ENCODE peak calls at places on chromosomes 5 and 9, in five cellular contexts. R, T, Y, J and E are unnamed samples.

GRCh38 chr5:59874675-59875074 is 18.9 kb downstream of the PDE4D start:
- DNase-seq in R (peak; percentile 27), T (no peak), Y (no peak), J (no peak), E (peak; percentile 10)

GRCh38 chr5:112885001-112885400 is 23.9 kb downstream of the SRP19 start:
- DNase-seq in R (no peak), T (no peak), Y (no peak), J (no peak), E (no peak)

GRCh38 chr5:76419597-76419996 is 16.5 kb downstream of the IQGAP2 start:
- DNase-seq in R (no peak), T (no peak), Y (no peak), J (no peak), E (no peak)

GRCh38 chr5:33423018-33423630 is 17.6 kb upstream of the TARS1 start:
- DNase-seq in R (peak; percentile 46), T (no peak), Y (no peak), J (no peak), E (peak; percentile 69)

GRCh38 chr9:136053757-136054142 is 41.3 kb downstream of the NACC2 start:
- DNase-seq in R (no peak), T (peak; percentile 8), Y (no peak), J (no peak), E (no peak)

GRCh38 chr5:110639307-110639902 is 87.1 kb downstream of the TMEM232 start:
- DNase-seq in R (no peak), T (no peak), Y (no peak), J (no peak), E (no peak)

GRCh38 chr5:65640240-65640639 is 15.4 kb downstream of the SHLD3 start:
- DNase-seq in R (no peak), T (no peak), Y (no peak), J (no peak), E (no peak)

GRCh38 chr9:69895185-69895584 is 74.6 kb downstream of the CFAP95 start:
- DNase-seq in R (no peak), T (no peak), Y (no peak), J (no peak), E (no peak)

GRCh38 chr5:60727032-60727431 is 27.1 kb upstream of the DEPDC1B start:
- DNase-seq in R (no peak), T (no peak), Y (no peak), J (no peak), E (no peak)

GRCh38 chr9:35333551-35333950 is 156.4 kb upstream of the RUSC2 start:
- DNase-seq in R (peak; percentile 76), T (no peak), Y (no peak), J (no peak), E (peak; percentile 67)

GRCh38 chr5:74361406-74362358 is 278.8 kb downstream of the ENC1 start:
- DNase-seq in R (peak; percentile 70), T (no peak), Y (no peak), J (no peak), E (peak; percentile 22)

GRCh38 chr5:45696206-45696836 is at the start of gene HCN1:
- DNase-seq in R (no peak), T (peak; percentile 30), Y (peak; percentile 82), J (peak; percentile 71), E (no peak)

GRCh38 chr9:88748566-88749238 is 213.7 kb downstream of the NXNL2 start:
- DNase-seq in R (no peak), T (no peak), Y (peak; percentile 68), J (no peak), E (no peak)

GRCh38 chr5:107123014-107123413 is 547.7 kb downstream of the EFNA5 start:
- DNase-seq in R (no peak), T (no peak), Y (no peak), J (no peak), E (no peak)

GRCh38 chr5:139660916-139661814 is 13.0 kb downstream of the CXXC5 start:
- DNase-seq in R (peak; percentile 93), T (peak; percentile 63), Y (peak; percentile 92), J (peak; percentile 43), E (peak; percentile 81)

GRCh38 chr5:141504216-141504615 is 15.3 kb downstream of the PCDHGC5 start:
- DNase-seq in R (no peak), T (peak; percentile 15), Y (no peak), J (no peak), E (no peak)

GRCh38 chr5:93404246-93404645 is 176.8 kb downstream of the NR2F1-AS1 start:
- DNase-seq in R (no peak), T (no peak), Y (no peak), J (no peak), E (no peak)

GRCh38 chr5:35819026-35819425 is 37.7 kb upstream of the IL7R start:
- DNase-seq in R (no peak), T (no peak), Y (no peak), J (no peak), E (no peak)

GRCh38 chr9:20945269-20945668 is 86.2 kb downstream of the HACD4 start:
- DNase-seq in R (no peak), T (no peak), Y (no peak), J (no peak), E (no peak)

GRCh38 chr5:38845555-38846378 is at the start of gene OSMR:
- DNase-seq in R (peak; percentile 97), T (peak; percentile 35), Y (peak; percentile 93), J (peak; percentile 46), E (peak; percentile 98)

GRCh38 chr5:53389093-53389492 is 91.3 kb upstream of the FST start:
- DNase-seq in R (no peak), T (no peak), Y (no peak), J (no peak), E (no peak)

GRCh38 chr5:2140501-2140900 is 257.8 kb upstream of the IRX4 start:
- DNase-seq in R (no peak), T (no peak), Y (no peak), J (no peak), E (no peak)

GRCh38 chr5:81097733-81098132 is 135.4 kb upstream of the CKMT2 start:
- DNase-seq in R (no peak), T (no peak), Y (no peak), J (no peak), E (no peak)

GRCh38 chr5:96226941-96227552 is 206.0 kb downstream of the PCSK1 start:
- DNase-seq in R (peak; percentile 72), T (no peak), Y (no peak), J (no peak), E (peak; percentile 80)

GRCh38 chr5:37696190-37697021 is 143.4 kb downstream of the GDNF start:
- DNase-seq in R (peak; percentile 82), T (no peak), Y (no peak), J (no peak), E (peak; percentile 82)

GRCh38 chr5:180611140-180611850 is 20.0 kb upstream of the SCGB3A1 start:
- DNase-seq in R (peak; percentile 79), T (no peak), Y (no peak), J (no peak), E (peak; percentile 18)

GRCh38 chr9:98450486-98450885 is 195.0 kb upstream of the TBC1D2 start:
- DNase-seq in R (peak; percentile 49), T (no peak), Y (no peak), J (no peak), E (no peak)

GRCh38 chr5:154470949-154471870 is 6.8 kb downstream of the HAND1 start:
- DNase-seq in R (no peak), T (no peak), Y (no peak), J (no peak), E (peak; percentile 6)

GRCh38 chr9:126589349-126589748 is 24.4 kb upstream of the LMX1B start:
- DNase-seq in R (no peak), T (no peak), Y (peak; percentile 62), J (no peak), E (no peak)

GRCh38 chr5:36156124-36156601 is 4.3 kb downstream of the SKP2 start:
- DNase-seq in R (no peak), T (no peak), Y (no peak), J (no peak), E (no peak)

GRCh38 chr9:88852794-88853193 is 138.5 kb upstream of the S1PR3 start:
- DNase-seq in R (peak; percentile 71), T (no peak), Y (peak; percentile 69), J (no peak), E (peak; percentile 85)

GRCh38 chr5:39175273-39175955 is 43.9 kb downstream of the FYB1 start:
- DNase-seq in R (no peak), T (no peak), Y (no peak), J (no peak), E (no peak)

GRCh38 chr5:90056911-90057705 is 352.4 kb downstream of the CETN3 start:
- DNase-seq in R (no peak), T (no peak), Y (no peak), J (no peak), E (no peak)

GRCh38 chr9:71796368-71796767 is 28.1 kb upstream of the CEMIP2 start:
- DNase-seq in R (no peak), T (no peak), Y (no peak), J (no peak), E (no peak)

GRCh38 chr5:144583493-144584154 is 413.0 kb downstream of the KCTD16 start:
- DNase-seq in R (no peak), T (no peak), Y (no peak), J (no peak), E (no peak)

GRCh38 chr5:34548086-34548403 is 108.1 kb upstream of the RAI14 start:
- DNase-seq in R (no peak), T (no peak), Y (no peak), J (no peak), E (no peak)

GRCh38 chr5:126811515-126812198 is 34.7 kb downstream of the LMNB1 start:
- DNase-seq in R (peak; percentile 83), T (no peak), Y (no peak), J (no peak), E (no peak)

GRCh38 chr5:43802119-43802518 is 199.1 kb downstream of the NNT start:
- DNase-seq in R (peak; percentile 90), T (no peak), Y (no peak), J (no peak), E (no peak)

GRCh38 chr5:135460246-135461033 is 8.3 kb upstream of the TIFAB start:
- DNase-seq in R (no peak), T (no peak), Y (no peak), J (no peak), E (no peak)